ENCODE peak calls at places on chromosomes 16 and 17, in seven cellular contexts. M is GM10248, N is AG10803, H is stomach, J is Peyer's patch, A is HCT116, Y is neural crest cell. O is an unnamed sample.

GRCh38 chr17:78933959-78934568 is 8.9 kb upstream of the TIMP2 start:
- DNase-seq in H (peak), Y (no peak), J (peak), M (no peak), A (no peak), N (peak), O (peak)

GRCh38 chr17:78600181-78600651 is 23.0 kb upstream of the DNAH17 start:
- DNase-seq in Y (no peak), M (no peak), J (no peak), H (no peak), A (no peak), N (peak), O (no peak)

GRCh38 chr17:67557052-67557845 is 160.5 kb upstream of the NOL11 start:
- DNase-seq in Y (no peak), J (no peak), N (no peak), M (no peak), A (no peak), H (no peak), O (no peak)

GRCh38 chr17:30005709-30006320 is 64.4 kb downstream of the EFCAB5 start:
- DNase-seq in N (no peak), J (no peak), M (no peak), A (no peak), Y (no peak), H (no peak), O (peak)

GRCh38 chr16:67013823-67014640 is 14.9 kb upstream of the CBFB start:
- DNase-seq in J (peak), N (peak), Y (peak), A (no peak), M (peak), H (peak), O (no peak)

GRCh38 chr17:58312021-58312630 is 16.5 kb downstream of the TSPOAP1 start:
- DNase-seq in H (peak), Y (no peak), J (no peak), M (no peak), A (no peak), N (no peak), O (no peak)

GRCh38 chr17:51362818-51363598 is 102.7 kb downstream of the UTP18 start:
- DNase-seq in Y (no peak), A (peak), M (no peak), J (no peak), H (no peak), N (no peak), O (peak)

GRCh38 chr16:14377326-14377725 is 252.7 kb downstream of the PARN start:
- DNase-seq in M (no peak), H (no peak), Y (no peak), N (peak), A (no peak), J (no peak), O (no peak)

GRCh38 chr17:835263-835662 is 53.1 kb downstream of the MRM3 start:
- DNase-seq in M (no peak), Y (no peak), N (peak), A (no peak), H (no peak), J (no peak), O (peak)

GRCh38 chr17:16537130-16537458 is 31.9 kb downstream of the ZNF287 start:
- DNase-seq in A (no peak), J (no peak), N (no peak), Y (no peak), M (no peak), H (no peak), O (no peak)
- TF ChIP-seq CTCF in A (no peak), J (no peak), N (no peak), Y (peak), M (no peak), H (no peak), O (no peak)

DNA sequence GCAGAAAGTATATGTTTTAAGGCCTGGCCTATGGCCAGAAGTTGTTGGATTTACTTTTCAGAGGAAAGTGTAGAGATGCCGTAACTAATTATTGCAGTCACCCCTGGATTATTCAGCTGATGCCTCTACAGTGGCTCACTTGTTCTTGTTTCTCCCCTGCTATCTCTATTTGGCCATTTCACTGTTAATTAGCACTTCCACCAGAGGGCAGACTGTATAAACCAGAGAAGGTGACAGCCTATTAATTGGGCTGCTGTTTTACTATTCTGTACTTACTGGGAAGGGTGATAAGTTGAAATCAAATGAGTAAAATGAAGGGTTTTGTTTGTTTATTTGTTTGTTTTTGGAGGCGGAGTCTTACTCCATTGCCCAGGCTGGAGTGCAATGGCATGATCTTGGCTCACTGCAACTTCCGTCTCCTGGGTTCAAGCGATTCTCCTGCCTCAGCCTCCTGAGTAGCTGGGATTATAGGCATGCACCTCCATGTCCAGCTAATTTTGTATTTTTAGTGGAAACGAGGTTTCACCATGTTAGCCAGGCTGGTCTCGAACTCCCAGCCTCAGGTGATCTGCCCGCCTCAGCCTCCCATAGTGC is 66.0 kb downstream of the CDK12 start:
- DNase-seq in N (peak), M (no peak), J (no peak), H (no peak), Y (no peak), A (peak), O (peak)
- TF ChIP-seq CTCF in N (peak), M (peak), J (no peak), H (peak), Y (peak), A (peak), O (peak)

GRCh38 chr17:49501496-49501895 is 6.4 kb downstream of the NGFR start:
- DNase-seq in H (no peak), Y (no peak), M (no peak), J (no peak), A (no peak), N (no peak), O (peak)

GRCh38 chr17:49505854-49506253 is 10.8 kb downstream of the NGFR start:
- DNase-seq in H (no peak), Y (no peak), J (no peak), A (no peak), M (no peak), N (no peak), O (no peak)

GRCh38 chr17:49504369-49504768 is 9.3 kb downstream of the NGFR start:
- DNase-seq in H (no peak), Y (no peak), J (no peak), N (no peak), A (no peak), M (no peak), O (no peak)

GRCh38 chr17:49506282-49506681 is 11.2 kb downstream of the NGFR start:
- DNase-seq in H (no peak), A (no peak), Y (no peak), J (no peak), N (no peak), M (no peak), O (no peak)

GRCh38 chr17:49502258-49502657 is 7.2 kb downstream of the NGFR start:
- DNase-seq in A (no peak), H (no peak), J (no peak), N (no peak), M (no peak), Y (no peak), O (no peak)
- TF ChIP-seq CTCF in A (no peak), H (no peak), J (no peak), N (no peak), M (no peak), Y (no peak), O (no peak)

GRCh38 chr16:27169511-27170071 is 33.7 kb upstream of the KDM8 start:
- DNase-seq in M (no peak), N (peak), Y (no peak), J (peak), A (no peak), H (peak), O (peak)
- TF ChIP-seq CTCF in M (no peak), N (peak), Y (no peak), J (no peak), A (peak), H (no peak), O (peak)

GRCh38 chr16:77221482-77221881 is 22.3 kb downstream of the SYCE1L start:
- DNase-seq in J (no peak), N (peak), A (no peak), Y (no peak), M (no peak), H (no peak), O (no peak)

GRCh38 chr16:77225182-77225581 is 26.0 kb downstream of the SYCE1L start:
- DNase-seq in Y (no peak), M (no peak), H (no peak), N (no peak), J (no peak), A (no peak), O (no peak)

GRCh38 chr16:77219437-77219836 is 20.2 kb downstream of the SYCE1L start:
- DNase-seq in Y (no peak), A (no peak), M (no peak), H (no peak), J (no peak), N (no peak), O (no peak)

GRCh38 chr16:77220427-77220826 is 21.2 kb downstream of the SYCE1L start:
- DNase-seq in H (no peak), M (peak), Y (no peak), N (no peak), J (no peak), A (no peak), O (no peak)

DNA sequence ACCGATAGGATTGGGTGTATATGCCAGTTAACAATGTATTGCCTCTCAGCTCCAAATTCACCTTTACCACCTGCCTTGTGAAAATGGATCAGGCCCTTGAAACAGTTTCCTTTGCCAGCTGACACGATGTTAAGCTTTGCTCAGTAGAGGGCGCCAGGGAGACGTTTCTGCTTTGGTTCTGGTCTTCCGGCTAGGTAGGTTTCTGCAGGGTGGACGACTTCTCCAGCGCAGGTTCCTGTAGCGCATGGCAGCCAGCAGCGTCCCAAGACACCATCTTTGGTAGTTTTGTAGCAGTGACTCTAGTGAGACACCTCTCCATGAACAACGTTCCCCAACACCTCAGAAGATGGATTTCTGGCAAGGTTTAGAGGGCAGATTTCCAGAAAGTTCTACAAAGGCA is 24.0 kb downstream of the SYCE1L start:
- DNase-seq in J (no peak), Y (peak), H (no peak), N (no peak), A (no peak), M (no peak), O (no peak)
- TF ChIP-seq CTCF in J (no peak), Y (peak), H (no peak), N (peak), A (peak), M (peak), O (peak)

DNA sequence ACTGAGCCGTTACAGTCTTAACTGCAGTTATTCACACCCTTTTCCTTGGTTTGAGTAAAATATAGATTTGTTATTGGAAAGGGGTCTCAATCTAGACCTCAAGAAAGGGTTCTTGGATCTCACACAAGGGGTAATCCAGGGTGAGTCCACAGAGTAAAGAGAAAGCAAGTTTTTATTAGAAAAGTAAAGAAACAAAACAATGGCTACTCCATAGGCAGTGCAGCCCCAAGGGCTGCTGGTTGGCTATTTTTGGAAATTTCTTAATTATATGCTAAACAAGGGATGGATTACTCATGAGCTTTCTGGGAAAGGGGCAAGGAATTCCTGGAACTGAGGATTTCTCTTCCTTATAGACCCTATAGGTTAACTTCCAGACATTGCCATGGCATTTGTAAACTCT is 24.6 kb upstream of the MILR1 start:
- DNase-seq in H (no peak), N (no peak), Y (no peak), J (no peak), A (no peak), M (no peak), O (no peak)
- TF ChIP-seq CTCF in H (no peak), N (no peak), Y (no peak), J (no peak), A (no peak), M (no peak), O (no peak)

DNA sequence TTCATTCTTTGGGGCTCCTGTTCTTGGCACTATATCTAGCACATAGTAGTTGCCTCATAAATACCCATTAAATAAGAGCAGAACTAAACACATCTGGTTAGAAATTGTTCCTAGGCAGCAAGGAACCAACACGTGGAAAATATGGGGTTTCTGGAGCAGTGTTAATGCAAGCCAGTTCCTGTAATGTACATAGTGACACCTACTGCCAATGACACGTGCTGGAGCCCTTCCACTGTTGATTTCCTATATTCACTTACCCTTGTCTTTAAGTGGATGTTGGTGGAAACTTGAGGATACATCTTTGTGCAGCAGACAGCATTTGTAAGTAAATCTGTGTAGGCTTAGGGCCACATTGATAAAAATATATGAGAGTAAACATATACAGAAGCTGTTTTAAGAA is 1.6 kb upstream of the IRF8 start:
- DNase-seq in A (no peak), J (peak), M (no peak), N (no peak), H (no peak), Y (no peak), O (no peak)
- TF ChIP-seq CTCF in A (no peak), J (no peak), M (peak), N (no peak), H (no peak), Y (no peak), O (no peak)

O was measured in mammary epithelial cell.